ENCODE peak calls at places on chromosomes 11 and 22, in nine cellular contexts. T is heart left ventricle, H is testis, I is GM12891, U is stomach, Q is transverse colon, L is endothelial cell of umbilical vein, B is H1, C is A549. X is an unnamed sample.

GRCh38 chr22:48450188-48450825 is 1377.4 kb downstream of the BRD1 start:
- DNase-seq in T (no peak), H (no peak), I (peak; percentile 54), U (no peak), Q (no peak), L (no peak), B (no peak), C (no peak), X (no peak)

GRCh38 chr11:69801513-69802335 is 17.5 kb downstream of the FGF3 start:
- DNase-seq in T (no peak), H (peak; percentile 63), I (no peak), U (peak; percentile 30), Q (no peak), L (peak; percentile 35), B (peak; percentile 59), C (no peak), X (no peak)

GRCh38 chr11:125724125-125724524 is 22.0 kb upstream of the PATE1 start:
- DNase-seq in T (no peak), H (no peak), I (no peak), U (no peak), Q (no peak), L (peak; percentile 49), B (no peak), C (no peak), X (no peak)

GRCh38 chr22:44026066-44026629 is 2.0 kb downstream of the PARVB start:
- DNase-seq in T (peak; percentile 38), H (no peak), I (no peak), U (no peak), Q (no peak), L (peak; percentile 68), B (no peak), C (no peak), X (no peak)

GRCh38 chr11:38089728-38090127 is 1491.7 kb upstream of the RAG2 start:
- DNase-seq in T (no peak), H (no peak), I (no peak), U (no peak), Q (no peak), L (no peak), B (no peak), C (no peak), X (no peak)

GRCh38 chr11:124467376-124468061 is 22.0 kb upstream of the OR8B8 start:
- DNase-seq in T (no peak), H (no peak), I (no peak), U (no peak), Q (no peak), L (no peak), B (no peak), C (no peak), X (no peak)

GRCh38 chr11:38990841-38991240 is 2392.8 kb upstream of the RAG2 start:
- DNase-seq in T (no peak), H (no peak), I (no peak), U (no peak), Q (no peak), L (no peak), B (no peak), C (no peak), X (no peak)

GRCh38 chr11:19049351-19049750 is 11.2 kb downstream of the MRGPRX2 start:
- DNase-seq in T (no peak), H (no peak), I (no peak), U (no peak), Q (no peak), L (no peak), B (no peak), C (no peak), X (no peak)

GRCh38 chr11:13119361-13119760 is 110.2 kb downstream of the RASSF10 start:
- DNase-seq in T (no peak), H (no peak), I (no peak), U (no peak), Q (no peak), L (no peak), B (no peak), C (no peak), X (no peak)

GRCh38 chr11:44178381-44178780 is 82.9 kb downstream of the EXT2 start:
- DNase-seq in T (no peak), H (no peak), I (no peak), U (no peak), Q (no peak), L (no peak), B (no peak), C (no peak), X (no peak)

GRCh38 chr11:44950036-44950624 is 553 bp downstream of the TP53I11 start:
- DNase-seq in T (peak; percentile 59), H (peak; percentile 37), I (no peak), U (peak; percentile 38), Q (peak; percentile 58), L (peak; percentile 26), B (no peak), C (no peak), X (no peak)

GRCh38 chr11:75238595-75239245 is 1.9 kb upstream of the TPBGL start:
- DNase-seq in T (no peak), H (no peak), I (no peak), U (peak; percentile 13), Q (no peak), L (no peak), B (no peak), C (no peak), X (no peak)

GRCh38 chr11:116513894-116514293 is 258.9 kb downstream of the BUD13 start:
- DNase-seq in T (no peak), H (peak; percentile 69), I (peak; percentile 30), U (no peak), Q (peak; percentile 46), L (peak; percentile 78), B (peak; percentile 47), C (no peak), X (no peak)

GRCh38 chr22:23289851-23290724 is 109.8 kb downstream of the BCR start:
- DNase-seq in T (no peak), H (peak; percentile 73), I (peak; percentile 84), U (peak; percentile 67), Q (peak; percentile 73), L (peak; percentile 55), B (peak; percentile 25), C (peak; percentile 69), X (peak; percentile 54)

GRCh38 chr11:20276661-20277000 is 86.9 kb upstream of the HTATIP2 start:
- DNase-seq in T (no peak), H (no peak), I (no peak), U (no peak), Q (no peak), L (no peak), B (no peak), C (no peak), X (no peak)

GRCh38 chr11:16026849-16027248 is 329.5 kb downstream of the SOX6 start:
- DNase-seq in T (no peak), H (no peak), I (no peak), U (no peak), Q (no peak), L (no peak), B (no peak), C (no peak), X (no peak)

DNA sequence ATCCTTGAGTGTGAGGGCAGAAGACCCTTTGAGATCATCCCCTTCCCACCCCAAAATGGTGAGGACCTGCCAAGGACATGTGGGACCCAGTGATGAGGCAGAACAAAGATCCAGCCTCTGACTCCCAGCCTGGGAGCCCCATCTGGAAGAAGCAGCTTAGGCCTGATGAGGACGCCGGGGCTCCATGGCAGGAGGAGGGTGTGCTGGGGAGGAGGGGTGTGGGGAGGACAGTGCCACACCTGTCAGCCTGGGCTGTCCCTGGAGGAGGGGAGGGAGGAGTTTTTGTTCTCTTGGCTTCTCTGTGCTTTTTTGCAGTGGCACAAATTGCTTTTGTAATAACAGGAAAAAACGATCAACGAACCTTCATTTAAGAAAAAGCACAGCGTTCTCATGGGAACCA is 44.4 kb upstream of the DAGLA start:
- DNase-seq in T (no peak), H (no peak), I (no peak), U (no peak), Q (no peak), L (no peak), B (no peak), C (no peak), X (no peak)
- TF ChIP-seq POLR2A in T (no peak), H (no peak), I (no peak), U (no peak), Q (no peak), L (no peak), B (no peak), C (no peak), X (no peak)

DNA sequence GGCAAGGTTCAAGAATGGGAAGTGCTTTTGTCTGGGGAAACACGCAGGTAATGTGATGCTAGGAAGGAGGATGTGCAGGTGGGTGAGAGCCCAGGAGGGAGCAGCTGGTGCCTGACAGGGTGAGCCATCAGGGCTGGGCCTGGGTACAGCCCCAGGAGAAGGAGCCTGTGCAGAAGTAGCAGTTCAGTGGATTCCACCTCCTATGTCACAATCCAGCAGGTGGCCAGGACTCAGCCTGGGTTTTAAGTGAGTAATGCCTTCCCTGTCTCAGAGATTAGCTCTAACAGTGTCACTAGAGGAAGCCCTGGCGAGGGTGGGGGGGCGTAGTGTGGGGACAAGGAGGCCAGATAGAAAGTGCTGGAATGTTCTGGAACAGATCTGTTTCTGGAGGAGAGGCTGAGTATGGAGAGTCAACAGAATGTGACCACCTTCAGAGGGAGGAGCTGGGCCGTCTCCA is 8.1 kb downstream of the RIC8A start:
- DNase-seq in T (no peak), H (no peak), I (no peak), U (peak; percentile 18), Q (no peak), L (no peak), B (no peak), C (no peak), X (no peak)
- TF ChIP-seq POLR2A in T (no peak), H (no peak), I (no peak), U (no peak), Q (no peak), L (no peak), B (no peak), C (no peak), X (no peak)

DNA sequence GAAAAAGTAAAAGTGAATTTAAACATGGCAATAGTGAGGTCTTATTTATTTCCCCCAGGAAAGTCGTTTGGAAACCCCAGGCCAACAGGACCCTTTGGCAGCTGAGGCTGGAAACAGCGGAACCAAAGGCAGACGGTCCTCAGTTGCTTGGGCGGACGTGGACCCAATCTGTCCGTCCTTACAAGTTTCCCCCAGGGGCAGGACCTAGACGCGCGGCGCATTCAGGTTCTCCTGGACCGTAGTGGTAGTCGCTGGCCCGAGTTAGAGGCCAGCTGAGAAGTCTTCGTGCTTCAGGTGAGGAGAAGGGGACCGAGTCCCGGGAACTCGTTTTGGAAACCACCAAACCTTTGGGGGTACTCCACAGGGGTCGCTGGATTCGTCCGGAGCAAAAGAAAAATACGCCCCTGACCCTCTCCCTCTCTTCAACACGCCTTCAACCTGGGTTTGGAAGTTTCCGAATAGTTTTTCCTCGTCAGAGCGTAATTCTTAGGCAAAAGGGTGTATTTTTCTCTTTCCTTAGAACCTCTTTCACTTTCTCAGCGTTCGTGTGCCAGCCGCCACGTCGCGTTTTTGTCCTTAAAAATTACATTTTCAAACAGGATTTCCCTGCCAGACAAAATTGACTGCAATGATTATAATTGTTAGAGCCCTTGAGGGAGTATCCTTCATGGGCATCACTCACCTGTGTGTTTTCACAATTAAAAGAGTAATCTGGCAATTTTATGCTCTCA is 2.1 kb downstream of the METTL15 start:
- DNase-seq in T (peak; percentile 82), H (peak; percentile 84), I (peak; percentile 7), U (peak; percentile 77), Q (peak; percentile 76), L (peak; percentile 78), B (peak; percentile 29), C (peak; percentile 47), X (no peak)
- TF ChIP-seq POLR2A in T (no peak), H (no peak), I (peak; percentile 85), U (no peak), Q (peak; percentile 46), L (peak; percentile 84), B (peak; percentile 92), C (peak; percentile 65), X (peak; percentile 72)

GRCh38 chr11:107457558-107458271 is at the start of gene CWF19L2:
- DNase-seq in T (peak; percentile 94), H (peak; percentile 94), I (peak; percentile 46), U (peak; percentile 88), Q (peak; percentile 90), L (peak; percentile 95), B (peak; percentile 81), C (peak; percentile 69), X (peak; percentile 30)
- TF ChIP-seq POLR2A in T (no peak), H (peak; percentile 4), I (peak; percentile 87), U (no peak), Q (peak; percentile 30), L (peak; percentile 93), B (peak; percentile 96), C (peak; percentile 58), X (no peak)